ENCODE peak calls at places on chromosomes 3 and 15, in seven cellular contexts. Z is astrocyte of the spinal cord, F is cardiac fibroblast, H is A549, J is astrocyte, T is retinal pigment epithelial cell, K is epithelial cell of esophagus. X is an unnamed sample.

GRCh38 chr15:62103431-62103830 is 36.7 kb downstream of the C2CD4A start:
- DNase-seq in K (no peak), Z (no peak), J (no peak), F (no peak), T (no peak), H (no peak), X (no peak)

GRCh38 chr3:135862361-135862760 is 103.2 kb upstream of the PPP2R3A start:
- DNase-seq in J (peak), T (no peak), F (no peak), Z (no peak), K (no peak), H (no peak), X (no peak)

GRCh38 chr15:77782691-77783090 is 150.0 kb upstream of the LINGO1 start:
- DNase-seq in H (no peak), Z (no peak), T (no peak), K (no peak), J (no peak), F (no peak), X (no peak)

GRCh38 chr15:78811124-78811824 is at the start of gene ADAMTS7:
- DNase-seq in J (peak), H (peak), K (peak), T (no peak), F (peak), Z (peak), X (no peak)

GRCh38 chr3:29033511-29033910 is 247.4 kb upstream of the RBMS3 start:
- DNase-seq in K (no peak), T (no peak), Z (no peak), F (no peak), H (no peak), J (no peak), X (no peak)

GRCh38 chr15:63876085-63876662 is 42.4 kb upstream of the HERC1 start:
- DNase-seq in H (no peak), K (no peak), T (no peak), F (no peak), Z (no peak), J (no peak), X (no peak)

GRCh38 chr3:113560845-113561623 is 28.7 kb downstream of the SIDT1 start:
- DNase-seq in Z (no peak), F (peak), J (no peak), H (no peak), T (no peak), K (peak), X (peak)

GRCh38 chr15:82663186-82663600 is 16.0 kb upstream of the CPEB1 start:
- DNase-seq in J (peak), F (peak), T (no peak), H (peak), Z (peak), K (peak), X (no peak)

GRCh38 chr3:80771085-80771484 is 990.4 kb downstream of the GBE1 start:
- DNase-seq in F (peak), J (no peak), T (no peak), K (no peak), H (no peak), Z (peak), X (no peak)

GRCh38 chr3:139340784-139341183 is 3.0 kb upstream of the MRPS22 start:
- DNase-seq in K (no peak), J (no peak), T (no peak), H (no peak), F (no peak), Z (no peak), X (no peak)

GRCh38 chr3:45088959-45089358 is 57.2 kb downstream of the CDCP1 start:
- DNase-seq in Z (no peak), T (no peak), H (no peak), F (no peak), K (peak), J (no peak), X (no peak)

GRCh38 chr15:60328852-60329443 is 68.8 kb downstream of the ANXA2 start:
- DNase-seq in T (no peak), H (no peak), K (peak), Z (peak), F (peak), J (no peak), X (no peak)

GRCh38 chr3:102230057-102230456 is 204.8 kb upstream of the ZPLD1 start:
- DNase-seq in K (no peak), J (no peak), F (no peak), T (no peak), Z (no peak), H (no peak), X (no peak)

GRCh38 chr3:188881954-188882641 is 289.7 kb upstream of the TPRG1 start:
- DNase-seq in T (peak), J (peak), Z (peak), H (peak), F (peak), K (peak), X (peak)

GRCh38 chr3:53818221-53819162 is 27.7 kb downstream of the CHDH start:
- DNase-seq in T (no peak), H (no peak), J (no peak), F (no peak), K (no peak), Z (no peak), X (no peak)

GRCh38 chr3:157311633-157312365 is 124.9 kb upstream of the PTX3 start:
- DNase-seq in J (peak), F (peak), H (no peak), K (peak), Z (peak), T (peak), X (no peak)

GRCh38 chr3:108305484-108306172 is 9.3 kb downstream of the HHLA2 start:
- DNase-seq in J (no peak), Z (no peak), T (no peak), H (no peak), K (peak), F (no peak), X (no peak)

GRCh38 chr3:50405249-50405648 is 45.9 kb upstream of the TMEM115 start:
- DNase-seq in Z (no peak), K (peak), H (no peak), J (no peak), T (no peak), F (no peak), X (no peak)

GRCh38 chr3:126267169-126267975 is 87.0 kb upstream of the ALDH1L1 start:
- DNase-seq in F (peak), T (peak), H (peak), Z (peak), K (peak), J (peak), X (peak)

GRCh38 chr15:80490431-80490990 is 86.3 kb downstream of the ARNT2 start:
- DNase-seq in T (no peak), F (no peak), K (no peak), Z (no peak), J (no peak), H (no peak), X (no peak)

GRCh38 chr15:44319385-44319784 is 30.9 kb downstream of the GOLM2 start:
- DNase-seq in H (no peak), K (no peak), T (no peak), Z (no peak), F (no peak), J (no peak), X (no peak)

GRCh38 chr3:175155172-175155571 is 296.0 kb downstream of the NAALADL2 start:
- DNase-seq in H (no peak), Z (no peak), K (no peak), T (no peak), J (no peak), F (no peak), X (no peak)

GRCh38 chr3:184180165-184180564 is 5.5 kb downstream of the AP2M1 start:
- DNase-seq in F (peak), T (no peak), H (no peak), K (no peak), J (peak), Z (peak), X (no peak)

GRCh38 chr3:57966823-57967222 is 41.4 kb upstream of the FLNB start:
- DNase-seq in T (no peak), F (peak), J (no peak), H (no peak), K (no peak), Z (no peak), X (no peak)

GRCh38 chr15:91219203-91219602 is 119.1 kb downstream of the SV2B start:
- DNase-seq in H (no peak), K (no peak), Z (no peak), F (no peak), J (no peak), T (no peak), X (no peak)

DNA sequence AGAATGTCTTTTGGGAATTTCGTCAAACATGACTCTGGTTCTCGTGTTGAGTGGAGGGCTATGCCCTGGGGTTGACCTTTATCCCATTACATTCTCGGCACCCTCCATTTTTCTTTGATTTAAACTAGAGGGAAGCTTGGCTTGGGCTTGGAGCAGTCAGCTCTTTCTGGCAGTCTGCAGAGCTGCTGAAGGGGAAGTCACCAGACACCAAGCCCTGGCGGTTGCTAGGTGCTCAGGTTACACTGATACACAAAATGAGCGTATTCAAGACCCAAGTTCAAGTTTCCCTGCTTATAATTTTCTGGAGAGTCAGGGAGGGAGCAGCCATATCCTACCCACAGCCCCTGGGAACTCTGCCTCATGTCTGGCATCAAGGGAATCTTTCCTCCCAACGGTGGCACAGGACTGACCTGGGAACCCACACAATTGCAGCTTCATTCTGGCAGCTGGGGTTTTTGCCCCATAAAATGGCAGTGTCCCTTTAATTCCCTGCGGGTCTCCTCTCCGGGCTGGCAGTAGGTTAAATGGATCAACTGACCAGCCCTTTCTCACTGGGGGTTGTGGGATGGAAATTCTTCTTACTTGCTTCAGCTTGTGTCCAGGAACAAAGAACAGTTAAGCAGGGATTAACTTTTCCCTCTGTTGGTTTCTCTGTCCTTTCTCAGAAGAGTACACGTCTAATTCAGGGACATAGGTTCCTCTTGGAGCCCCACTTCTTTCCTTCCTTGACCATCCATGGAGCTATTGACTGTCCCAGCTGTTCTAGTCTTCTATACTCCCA is 110.0 kb upstream of the DLG1 start:
- DNase-seq in J (no peak), H (no peak), K (no peak), Z (peak), F (peak), T (peak), X (no peak)
- H3K4me3 ChIP-seq in J (no peak), H (no peak), K (no peak), Z (no peak), F (no peak), T (no peak), X (no peak)

DNA sequence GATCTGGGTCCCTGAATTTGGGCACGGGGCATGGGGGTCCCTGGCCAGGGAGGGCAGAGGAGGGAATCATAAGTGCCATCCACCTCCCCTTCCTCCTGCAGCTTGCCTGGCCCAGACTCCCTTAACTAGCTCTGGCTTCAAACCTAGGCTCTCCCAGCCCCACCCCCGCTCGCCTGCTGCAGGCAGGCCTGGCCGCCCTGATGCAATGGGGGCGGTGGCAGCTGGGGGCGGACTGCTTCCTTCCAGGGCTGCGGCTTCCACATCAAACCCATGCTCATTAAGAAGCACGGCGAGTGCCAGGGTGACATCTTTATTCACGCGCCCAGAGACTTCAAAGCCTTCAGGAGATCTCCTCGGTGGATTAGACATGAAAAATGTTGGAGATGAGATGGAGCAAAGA is 123.1 kb downstream of the TPRA1 start:
- DNase-seq in K (no peak), Z (no peak), F (no peak), H (no peak), T (no peak), J (no peak), X (no peak)
- TF ChIP-seq CTCF in K (no peak), Z (no peak), F (no peak), H (no peak), T (no peak), J (no peak), X (no peak)

GRCh38 chr15:96329403-96329981 is 1.0 kb upstream of the NR2F2 start:
- DNase-seq in K (peak), H (no peak), F (no peak), T (no peak), J (peak), Z (peak), X (no peak)

GRCh38 chr15:96327155-96327741 is 3.3 kb upstream of the NR2F2 start:
- DNase-seq in F (peak), T (peak), Z (peak), H (peak), J (peak), K (peak), X (peak)

GRCh38 chr15:96326551-96327154 is 3.8 kb upstream of the NR2F2 start:
- DNase-seq in K (peak), F (peak), H (no peak), T (no peak), Z (peak), J (peak), X (no peak)

GRCh38 chr15:96330064-96330449 is 443 bp upstream of the NR2F2 start:
- DNase-seq in H (peak), K (peak), T (no peak), J (peak), Z (peak), F (peak), X (no peak)

DNA sequence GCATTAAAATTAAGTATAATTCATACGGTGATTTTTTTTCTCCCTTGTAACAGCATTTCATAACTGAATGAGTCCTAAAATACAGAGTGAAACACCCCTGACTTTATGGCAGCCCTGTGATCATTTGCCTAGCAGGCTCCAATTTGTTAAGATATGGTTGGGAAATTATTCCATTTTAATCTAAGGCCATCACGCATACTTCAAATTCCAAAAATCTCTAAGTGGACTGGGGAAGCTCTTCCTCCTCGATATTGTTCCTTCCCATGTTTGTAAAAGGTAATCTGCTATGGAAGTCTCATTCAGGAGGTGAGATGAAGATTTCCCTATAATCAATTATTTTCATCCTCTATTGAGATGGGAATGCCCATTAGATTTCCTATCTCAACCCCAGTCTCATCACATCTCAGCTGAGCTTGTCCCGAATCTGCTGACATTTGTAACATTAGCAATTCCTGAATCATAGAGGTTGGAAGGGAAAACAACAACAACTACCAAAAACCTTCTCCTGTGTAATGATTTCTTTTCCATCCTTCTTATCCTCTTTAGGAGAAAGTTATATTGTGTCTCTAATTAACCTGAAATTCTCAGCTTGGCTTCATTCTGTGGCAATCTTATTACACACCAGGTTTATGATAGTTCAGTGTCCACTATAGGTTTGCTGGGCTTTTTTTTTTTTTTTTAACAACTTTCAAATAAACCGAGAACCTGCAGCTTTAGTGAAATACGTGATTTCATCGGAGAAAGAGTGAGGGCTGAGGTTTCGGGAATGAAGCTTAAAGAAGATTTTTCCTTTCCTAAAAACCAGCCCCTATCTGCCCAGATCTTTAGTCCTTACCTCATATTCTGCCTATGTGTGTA is 2.2 kb upstream of the NR2F2 start:
- DNase-seq in K (peak), Z (peak), H (no peak), F (no peak), J (peak), T (no peak), X (no peak)
- H3K4me3 ChIP-seq in K (peak), Z (peak), H (no peak), F (peak), J (peak), T (peak), X (peak)

GRCh38 chr15:86199467-86200145 is 119.9 kb downstream of the AGBL1 start:
- DNase-seq in F (no peak), T (no peak), H (no peak), K (no peak), Z (no peak), J (no peak), X (no peak)

GRCh38 chr15:86197770-86198169 is 118.1 kb downstream of the AGBL1 start:
- DNase-seq in H (no peak), F (no peak), T (no peak), K (no peak), J (no peak), Z (no peak), X (no peak)

DNA sequence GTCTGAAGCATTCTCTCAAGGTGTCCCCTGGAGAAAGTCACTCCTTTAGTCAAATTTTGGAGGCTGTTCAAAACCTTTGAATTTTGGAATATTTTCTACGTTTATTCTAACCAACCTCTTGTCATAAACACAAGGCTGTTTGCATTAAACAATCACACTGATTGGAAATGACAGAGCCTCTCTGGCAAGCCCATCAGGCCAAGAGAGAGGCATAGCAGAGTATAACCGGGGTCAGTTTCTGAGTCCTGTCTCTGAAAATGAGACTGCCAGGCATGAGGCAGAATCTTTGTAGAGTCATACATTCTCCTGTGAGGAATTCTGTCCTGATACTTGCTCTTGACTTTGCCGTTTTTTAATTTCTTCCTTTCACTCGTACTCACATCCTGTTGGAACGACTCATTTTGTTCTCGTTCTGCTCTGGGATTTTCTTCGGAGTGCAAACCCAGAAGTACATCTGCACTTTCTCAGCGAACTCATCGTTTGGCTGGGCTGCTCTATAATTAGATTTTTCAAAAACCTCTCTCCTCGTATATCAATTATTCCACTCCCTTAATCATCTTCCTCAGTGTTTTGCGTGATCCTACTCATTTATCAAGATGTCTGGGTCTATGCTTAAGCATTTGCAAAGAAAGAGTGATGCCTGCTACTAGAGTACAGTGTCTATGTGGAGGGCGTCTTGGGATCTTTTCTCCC is 114.2 kb downstream of the AGBL1 start:
- DNase-seq in Z (no peak), H (no peak), K (no peak), J (no peak), T (no peak), F (no peak), X (no peak)
- TF ChIP-seq CTCF in Z (no peak), H (no peak), K (no peak), J (no peak), T (no peak), F (no peak), X (no peak)

X was measured in epithelial cell of proximal tubule.